ENCODE peak calls at places on chromosomes 13 and 19, in four cellular contexts. N is right atrium auricular region, J is astrocyte, C is left lung. Q is an unnamed sample.

GRCh38 chr19:16076958-16077611 is 790 bp downstream of the TPM4 start:
- DNase-seq in N (peak; percentile 67), J (no peak), C (peak; percentile 66), Q (no peak)

GRCh38 chr13:81577601-81578000 is 1236.7 kb upstream of the SPRY2 start:
- DNase-seq in C (no peak), J (peak; percentile 20), N (no peak), Q (no peak)

GRCh38 chr13:112056284-112056727 is 10.6 kb upstream of the SOX1 start:
- DNase-seq in N (no peak), J (no peak), C (no peak), Q (no peak)

GRCh38 chr13:93169980-93170379 is 56.6 kb upstream of the GPC6 start:
- DNase-seq in N (no peak), C (no peak), J (peak; percentile 100), Q (peak; percentile 98)

GRCh38 chr13:83995930-83996329 is 113.7 kb upstream of the SLITRK1 start:
- DNase-seq in J (no peak), N (no peak), C (no peak), Q (no peak)

GRCh38 chr13:46492946-46493345 is 60.0 kb upstream of the LRCH1 start:
- DNase-seq in J (peak; percentile 11), C (no peak), N (no peak), Q (no peak)

GRCh38 chr13:42753697-42754096 is 27.7 kb upstream of the FAM216B start:
- DNase-seq in J (no peak), C (no peak), N (no peak), Q (no peak)

GRCh38 chr19:5041168-5042038 is 72.5 kb downstream of the KDM4B start:
- DNase-seq in C (no peak), J (no peak), N (no peak), Q (no peak)

GRCh38 chr19:18086590-18087138 is at the start of gene IL12RB1:
- DNase-seq in J (no peak), N (no peak), C (no peak), Q (no peak)

GRCh38 chr13:86563308-86563707 is 764.1 kb upstream of the SLITRK6 start:
- DNase-seq in C (no peak), N (no peak), J (peak; percentile 92), Q (peak; percentile 50)

GRCh38 chr13:81874681-81875661 is 1534.0 kb upstream of the SPRY2 start:
- DNase-seq in N (no peak), C (no peak), J (no peak), Q (no peak)

GRCh38 chr13:38355595-38356120 is 6.0 kb downstream of the UFM1 start:
- DNase-seq in N (no peak), C (no peak), J (no peak), Q (no peak)

GRCh38 chr13:45403081-45403480 is 15.1 kb downstream of the SLC25A30 start:
- DNase-seq in N (no peak), J (no peak), C (no peak), Q (no peak)

GRCh38 chr13:51867062-51867461 is 5.3 kb downstream of the CCDC70 start:
- DNase-seq in C (no peak), N (no peak), J (no peak), Q (no peak)

GRCh38 chr19:4385291-4386037 is 14.9 kb downstream of the SH3GL1 start:
- DNase-seq in N (no peak), J (no peak), C (no peak), Q (no peak)

GRCh38 chr13:40813662-40814454 is 24.4 kb downstream of the SLC25A15 start:
- DNase-seq in N (no peak), C (no peak), J (no peak), Q (no peak)

GRCh38 chr13:110155072-110155471 is 151.9 kb downstream of the COL4A1 start:
- DNase-seq in N (peak; percentile 52), J (no peak), C (no peak), Q (no peak)

GRCh38 chr19:8638078-8638619 is 7.7 kb downstream of the NFILZ start:
- DNase-seq in J (peak; percentile 82), C (peak; percentile 50), N (no peak), Q (no peak)

GRCh38 chr19:16441661-16442071 is 30.1 kb downstream of the EPS15L1 start:
- DNase-seq in N (no peak), J (no peak), C (no peak), Q (no peak)

GRCh38 chr13:95677564-95678386 is 836 bp downstream of the DNAJC3 start:
- DNase-seq in C (peak; percentile 68), N (peak; percentile 74), J (peak; percentile 18), Q (no peak)

GRCh38 chr13:40910324-40911050 is 108.6 kb downstream of the ELF1 start:
- DNase-seq in C (no peak), N (no peak), J (peak; percentile 64), Q (no peak)

GRCh38 chr13:99258946-99259345 is 767 bp upstream of the GPR18 start:
- DNase-seq in J (no peak), N (no peak), C (no peak), Q (no peak)

GRCh38 chr13:85261757-85262346 is 537.4 kb downstream of the SLITRK6 start:
- DNase-seq in C (no peak), N (no peak), J (no peak), Q (no peak)

GRCh38 chr13:51112771-51113170 is 1.7 kb upstream of the C13orf42 start:
- DNase-seq in N (no peak), J (no peak), C (no peak), Q (no peak)

GRCh38 chr13:44231786-44232516 is 141.7 kb upstream of the SERP2 start:
- DNase-seq in J (peak; percentile 96), C (peak; percentile 83), N (peak; percentile 82), Q (peak; percentile 99)

GRCh38 chr19:19475845-19476828 is 39.2 kb downstream of the TSSK6 start:
- DNase-seq in J (no peak), N (no peak), C (no peak), Q (no peak)

GRCh38 chr13:22569830-22570229 is 610.9 kb upstream of the SGCG start:
- DNase-seq in C (no peak), N (no peak), J (no peak), Q (no peak)
- TF ChIP-seq CTCF in C (no peak), N (peak; percentile 37), J (no peak), Q (no peak)

DNA sequence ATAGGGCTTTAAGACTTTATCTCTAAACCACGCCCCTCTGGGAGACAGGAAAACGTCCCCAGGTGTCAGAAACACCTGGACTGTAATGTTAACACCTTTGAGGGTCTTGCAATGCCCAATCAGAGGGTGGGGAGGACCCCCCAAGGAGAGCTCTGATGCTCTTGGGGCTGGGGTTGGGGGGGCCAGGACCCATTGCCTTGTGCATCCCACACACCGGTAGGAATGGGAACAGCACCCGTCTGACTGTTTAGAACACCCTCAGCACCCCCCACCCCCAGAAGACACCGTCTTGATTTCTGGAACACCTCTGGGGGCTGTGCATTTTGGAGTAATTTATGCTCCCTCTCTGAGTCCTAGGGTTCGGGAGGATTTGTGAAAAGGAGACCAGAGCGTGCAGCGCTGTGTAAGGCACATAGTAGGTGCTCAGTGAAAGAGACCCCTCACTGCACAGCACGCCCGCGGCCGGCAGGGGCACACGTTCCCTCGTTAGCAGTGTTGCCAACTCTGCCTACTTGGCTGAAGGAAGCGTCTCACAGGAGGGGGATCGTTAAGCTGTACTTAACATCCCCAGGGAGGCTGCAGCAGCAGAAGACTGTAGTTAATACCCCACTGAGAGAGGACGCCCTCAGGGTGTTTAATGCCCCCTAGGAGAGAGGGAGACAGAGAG is 2.8 kb upstream of the ERFL start:
- DNase-seq in N (no peak), C (no peak), J (no peak), Q (no peak)
- H3K27me3 ChIP-seq in N (peaks cover 65% of the 10 kb centered on the region), C (peaks cover 94% of the 10 kb centered on the region), J (peaks cover 83% of the 10 kb centered on the region), Q (peaks cover 91% of the 10 kb centered on the region)

GRCh38 chr19:23531231-23531790 is 136.0 kb upstream of the ZNF91 start:
- DNase-seq in N (no peak), C (no peak), J (no peak), Q (no peak)
- H3K36me3 ChIP-seq in N (no peaks in the 10 kb centered on the region), C (no peaks in the 10 kb centered on the region), J (no peaks in the 10 kb centered on the region), Q (no peaks in the 10 kb centered on the region)

GRCh38 chr13:63938851-63939250 is 2523.2 kb upstream of the PCDH20 start:
- DNase-seq in C (no peak), J (no peak), N (no peak), Q (no peak)
- TF ChIP-seq CTCF in C (no peak), J (no peak), N (no peak), Q (no peak)

GRCh38 chr19:38391911-38392464 is 3.5 kb downstream of the SPRED3 start:
- DNase-seq in C (no peak), N (no peak), J (no peak), Q (no peak)

GRCh38 chr19:38392707-38393308 is 4.3 kb downstream of the SPRED3 start:
- DNase-seq in N (no peak), C (no peak), J (peak; percentile 40), Q (no peak)

GRCh38 chr19:38399081-38399480 is 3.8 kb upstream of the FAM98C start:
- DNase-seq in N (no peak), J (no peak), C (no peak), Q (no peak)

GRCh38 chr19:38394488-38394887 is 6.0 kb downstream of the SPRED3 start:
- DNase-seq in J (no peak), N (no peak), C (no peak), Q (no peak)

GRCh38 chr19:38395381-38396127 is 7.1 kb downstream of the SPRED3 start:
- DNase-seq in N (no peak), C (no peak), J (no peak), Q (no peak)
- H3K27me3 ChIP-seq in N (peaks cover 16% of the 10 kb centered on the region), C (peaks cover 97% of the 10 kb centered on the region), J (no peaks in the 10 kb centered on the region), Q (peaks cover 14% of the 10 kb centered on the region)

GRCh38 chr19:1123885-1124677 is 20.3 kb downstream of the GPX4 start:
- DNase-seq in C (no peak), J (no peak), N (no peak), Q (no peak)
- H3K36me3 ChIP-seq in C (peaks cover 98% of the 10 kb centered on the region), J (peaks cover 9% of the 10 kb centered on the region), N (peaks cover 90% of the 10 kb centered on the region), Q (peaks cover 13% of the 10 kb centered on the region)

DNA sequence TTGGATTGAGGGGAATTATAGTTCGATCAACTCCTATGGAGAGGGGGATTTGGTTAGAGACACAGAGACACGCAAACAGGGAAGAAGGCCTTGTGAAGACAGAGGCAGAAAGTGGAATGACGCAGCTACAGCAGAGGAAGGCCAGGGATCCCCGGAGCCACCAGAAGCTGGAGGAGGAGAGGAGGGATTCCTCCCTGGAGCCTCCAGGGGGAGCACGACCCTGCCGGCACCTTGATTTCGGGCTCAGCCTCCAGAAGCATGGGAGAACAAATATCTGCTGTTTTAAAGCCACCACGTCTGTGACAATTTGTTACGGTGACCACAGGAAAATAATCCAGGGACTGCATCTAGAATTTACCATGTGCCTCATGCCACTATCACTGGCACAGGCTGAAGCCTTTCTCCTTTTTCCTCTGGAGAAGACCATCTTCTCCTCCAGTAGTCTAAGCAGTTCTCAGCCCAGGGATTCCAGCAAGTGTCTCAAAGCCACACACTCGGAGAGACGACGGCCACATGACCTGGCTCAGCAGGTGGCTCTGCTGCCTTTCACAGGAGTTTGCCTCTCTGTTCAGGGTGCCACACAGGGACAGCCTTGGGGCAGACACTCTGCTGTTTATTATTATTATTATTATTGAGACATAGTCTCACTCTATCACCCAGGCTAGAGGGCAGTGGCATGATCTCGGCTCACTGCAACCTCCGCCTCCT is 39.9 kb upstream of the CCNE1 start:
- DNase-seq in J (peak; percentile 14), N (no peak), C (no peak), Q (peak; percentile 9)
- TF ChIP-seq CTCF in J (peak; percentile 58), N (peak; percentile 81), C (peak; percentile 70), Q (peak; percentile 85)

GRCh38 chr19:14553939-14554243 is 18.0 kb downstream of the NDUFB7 start:
- DNase-seq in C (no peak), J (no peak), N (no peak), Q (no peak)
- H3K27me3 ChIP-seq in C (no peaks in the 10 kb centered on the region), J (no peaks in the 10 kb centered on the region), N (no peaks in the 10 kb centered on the region), Q (no peaks in the 10 kb centered on the region)